ENCODE peak calls at places on chromosome 15, in six cellular contexts. One of them, this sample, is unnamed. For H3K9me3, the result is how much of the 10 kb centered on the place peaks cover.

GRCh38 chr15:92074161-92074560 is 220.7 kb downstream of the SLCO3A1 start:
- DNase-seq in A549: no peak
- DNase-seq in cardiac muscle cell: no peak
- DNase-seq in hepatocyte: no peak
- DNase-seq in left ventricle myocardium inferior: no peak
- DNase-seq in H1: no peak
- DNase-seq in this sample: no peak

GRCh38 chr15:38474155-38474757 is 20.3 kb downstream of the FAM98B start:
- DNase-seq in A549: peak
- DNase-seq in cardiac muscle cell: peak
- DNase-seq in hepatocyte: peak
- DNase-seq in left ventricle myocardium inferior: no peak
- DNase-seq in H1: no peak
- DNase-seq in this sample: no peak

GRCh38 chr15:83504365-83504764 is 57.2 kb downstream of the SH3GL3 start:
- DNase-seq in A549: no peak
- DNase-seq in cardiac muscle cell: peak
- DNase-seq in hepatocyte: peak
- DNase-seq in left ventricle myocardium inferior: no peak
- DNase-seq in H1: no peak
- DNase-seq in this sample: no peak

GRCh38 chr15:39788800-39789565 is 6.3 kb upstream of the FSIP1 start:
- DNase-seq in A549: no peak
- DNase-seq in cardiac muscle cell: peak
- DNase-seq in hepatocyte: no peak
- DNase-seq in left ventricle myocardium inferior: no peak
- DNase-seq in H1: no peak
- DNase-seq in this sample: no peak

GRCh38 chr15:87207945-87208580 is 1048.5 kb downstream of the NTRK3 start:
- DNase-seq in A549: no peak
- DNase-seq in cardiac muscle cell: no peak
- DNase-seq in hepatocyte: no peak
- DNase-seq in left ventricle myocardium inferior: no peak
- DNase-seq in H1: no peak
- DNase-seq in this sample: no peak

GRCh38 chr15:39127925-39128617 is 452.8 kb upstream of the THBS1 start:
- DNase-seq in A549: peak
- DNase-seq in cardiac muscle cell: peak
- DNase-seq in hepatocyte: peak
- DNase-seq in left ventricle myocardium inferior: no peak
- DNase-seq in H1: no peak
- DNase-seq in this sample: no peak

GRCh38 chr15:73873889-73874511 is 636 bp downstream of the TBC1D21 start:
- DNase-seq in A549: peak
- DNase-seq in cardiac muscle cell: peak
- DNase-seq in hepatocyte: peak
- DNase-seq in left ventricle myocardium inferior: no peak
- DNase-seq in H1: no peak
- DNase-seq in this sample: no peak

GRCh38 chr15:69341356-69341755 is 42.6 kb downstream of the PAQR5 start:
- DNase-seq in A549: no peak
- DNase-seq in cardiac muscle cell: no peak
- DNase-seq in hepatocyte: no peak
- DNase-seq in left ventricle myocardium inferior: no peak
- DNase-seq in H1: no peak
- DNase-seq in this sample: no peak

GRCh38 chr15:52532427-52532826 is 3.7 kb upstream of the MYO5A start:
- DNase-seq in A549: no peak
- DNase-seq in cardiac muscle cell: no peak
- DNase-seq in hepatocyte: no peak
- DNase-seq in left ventricle myocardium inferior: no peak
- DNase-seq in H1: no peak
- DNase-seq in this sample: no peak

GRCh38 chr15:49215768-49216739 is 46.0 kb downstream of the GALK2 start:
- DNase-seq in A549: no peak
- DNase-seq in cardiac muscle cell: peak
- DNase-seq in hepatocyte: no peak
- DNase-seq in left ventricle myocardium inferior: peak
- DNase-seq in H1: no peak
- DNase-seq in this sample: peak

GRCh38 chr15:69337133-69337532 is 38.4 kb downstream of the PAQR5 start:
- DNase-seq in A549: no peak
- DNase-seq in cardiac muscle cell: no peak
- DNase-seq in hepatocyte: no peak
- DNase-seq in left ventricle myocardium inferior: no peak
- DNase-seq in H1: no peak
- DNase-seq in this sample: no peak

GRCh38 chr15:41584636-41585139 is 25.7 kb downstream of the TYRO3 start:
- DNase-seq in A549: no peak
- DNase-seq in cardiac muscle cell: peak
- DNase-seq in hepatocyte: no peak
- DNase-seq in left ventricle myocardium inferior: no peak
- DNase-seq in H1: no peak
- DNase-seq in this sample: no peak

GRCh38 chr15:41583795-41584194 is 24.8 kb downstream of the TYRO3 start:
- DNase-seq in A549: no peak
- DNase-seq in cardiac muscle cell: no peak
- DNase-seq in hepatocyte: no peak
- DNase-seq in left ventricle myocardium inferior: no peak
- DNase-seq in H1: no peak
- DNase-seq in this sample: no peak

GRCh38 chr15:41577863-41578735 is 19.1 kb downstream of the TYRO3 start:
- DNase-seq in A549: no peak
- DNase-seq in cardiac muscle cell: no peak
- DNase-seq in hepatocyte: no peak
- DNase-seq in left ventricle myocardium inferior: no peak
- DNase-seq in H1: no peak
- DNase-seq in this sample: no peak

GRCh38 chr15:41578736-41579383 is 19.8 kb downstream of the TYRO3 start:
- DNase-seq in A549: no peak
- DNase-seq in cardiac muscle cell: no peak
- DNase-seq in hepatocyte: no peak
- DNase-seq in left ventricle myocardium inferior: no peak
- DNase-seq in H1: no peak
- DNase-seq in this sample: no peak

DNA sequence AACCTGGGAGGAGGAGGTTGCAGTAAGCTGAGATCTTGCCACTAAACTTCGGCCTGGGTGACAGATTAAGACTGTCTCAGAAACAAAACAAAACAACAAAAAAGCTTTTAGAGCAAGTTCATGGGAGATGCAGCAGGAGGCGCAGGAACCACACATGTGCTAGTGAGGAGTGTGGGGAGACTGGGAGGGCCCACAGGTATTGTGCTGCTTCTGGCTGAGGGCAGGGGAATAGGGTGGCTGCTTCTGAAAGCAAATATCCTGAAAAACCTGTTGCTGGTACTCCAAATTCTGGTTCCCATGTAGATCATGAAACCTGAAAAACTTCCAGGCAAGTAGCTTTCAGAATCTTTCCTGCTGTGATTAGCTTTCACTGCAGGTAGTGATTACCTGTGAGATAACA is 22.1 kb downstream of the TYRO3 start:
- DNase-seq in A549: no peak
- DNase-seq in cardiac muscle cell: peak
- DNase-seq in hepatocyte: peak
- DNase-seq in left ventricle myocardium inferior: no peak
- DNase-seq in H1: peak
- DNase-seq in this sample: no peak
- TF ChIP-seq CTCF in A549: no peak
- TF ChIP-seq CTCF in cardiac muscle cell: peak
- TF ChIP-seq CTCF in hepatocyte: peak
- TF ChIP-seq CTCF in left ventricle myocardium inferior: no peak
- TF ChIP-seq CTCF in H1: peak
- TF ChIP-seq CTCF in this sample: no peak

GRCh38 chr15:77015651-77016320 is 20.9 kb downstream of the PSTPIP1 start:
- DNase-seq in A549: no peak
- DNase-seq in cardiac muscle cell: no peak
- DNase-seq in hepatocyte: no peak
- DNase-seq in left ventricle myocardium inferior: no peak
- DNase-seq in H1: no peak
- DNase-seq in this sample: peak
- H3K9me3 ChIP-seq in A549: under half
- H3K9me3 ChIP-seq in cardiac muscle cell: under half
- H3K9me3 ChIP-seq in hepatocyte: under half
- H3K9me3 ChIP-seq in left ventricle myocardium inferior: under half
- H3K9me3 ChIP-seq in H1: under half
- H3K9me3 ChIP-seq in this sample: under half

GRCh38 chr15:67419705-67420104 is 101.2 kb upstream of the C15orf61 start:
- DNase-seq in A549: no peak
- DNase-seq in cardiac muscle cell: no peak
- DNase-seq in hepatocyte: no peak
- DNase-seq in left ventricle myocardium inferior: no peak
- DNase-seq in H1: no peak
- DNase-seq in this sample: no peak
- TF ChIP-seq CTCF in A549: no peak
- TF ChIP-seq CTCF in cardiac muscle cell: no peak
- TF ChIP-seq CTCF in hepatocyte: no peak
- TF ChIP-seq CTCF in left ventricle myocardium inferior: no peak
- TF ChIP-seq CTCF in H1: no peak
- TF ChIP-seq CTCF in this sample: no peak

GRCh38 chr15:78422571-78423340 is 15.3 kb upstream of the IREB2 start:
- DNase-seq in A549: peak
- DNase-seq in cardiac muscle cell: peak
- DNase-seq in hepatocyte: peak
- DNase-seq in left ventricle myocardium inferior: peak
- DNase-seq in H1: peak
- DNase-seq in this sample: peak
- H3K9me3 ChIP-seq in A549: under half
- H3K9me3 ChIP-seq in cardiac muscle cell: under half
- H3K9me3 ChIP-seq in hepatocyte: under half
- H3K9me3 ChIP-seq in left ventricle myocardium inferior: under half
- H3K9me3 ChIP-seq in H1: under half
- H3K9me3 ChIP-seq in this sample: under half

GRCh38 chr15:89662893-89663673 is 7.8 kb upstream of the KIF7 start:
- DNase-seq in A549: no peak
- DNase-seq in cardiac muscle cell: peak
- DNase-seq in hepatocyte: peak
- DNase-seq in left ventricle myocardium inferior: peak
- DNase-seq in H1: no peak
- DNase-seq in this sample: no peak
- TF ChIP-seq CTCF in A549: no peak
- TF ChIP-seq CTCF in cardiac muscle cell: no peak
- TF ChIP-seq CTCF in hepatocyte: no peak
- TF ChIP-seq CTCF in left ventricle myocardium inferior: peak
- TF ChIP-seq CTCF in H1: no peak
- TF ChIP-seq CTCF in this sample: no peak

This sample was measured in left lung.